ENCODE peak calls at places on chromosomes 7 and 10, in five cellular contexts. One of them, this sample, is unnamed.

GRCh38 chr7:111014074-111014473 is 76.9 kb upstream of the LRRN3 start:
- DNase-seq in H1: no peak
- DNase-seq in K562: no peak
- DNase-seq in HepG2: no peak
- DNase-seq in GM12878: no peak
- DNase-seq in this sample: no peak

GRCh38 chr7:127632276-127632910 is 14.5 kb upstream of the PAX4 start:
- DNase-seq in H1: no peak
- DNase-seq in K562: no peak
- DNase-seq in HepG2: no peak
- DNase-seq in GM12878: no peak
- DNase-seq in this sample: no peak

GRCh38 chr10:19493917-19494316 is 322.3 kb upstream of the PLXDC2 start:
- DNase-seq in H1: no peak
- DNase-seq in K562: no peak
- DNase-seq in HepG2: no peak
- DNase-seq in GM12878: no peak
- DNase-seq in this sample: no peak

GRCh38 chr7:116828281-116828680 is 34.1 kb upstream of the CAPZA2 start:
- DNase-seq in H1: no peak
- DNase-seq in K562: no peak
- DNase-seq in HepG2: no peak
- DNase-seq in GM12878: no peak
- DNase-seq in this sample: no peak

GRCh38 chr7:120273476-120273975 is 551 bp downstream of the KCND2 start:
- DNase-seq in H1: no peak
- DNase-seq in K562: no peak
- DNase-seq in HepG2: peak; percentile 0
- DNase-seq in GM12878: peak; percentile 15
- DNase-seq in this sample: no peak

GRCh38 chr10:97131702-97132101 is 54.1 kb downstream of the SLIT1 start:
- DNase-seq in H1: no peak
- DNase-seq in K562: no peak
- DNase-seq in HepG2: no peak
- DNase-seq in GM12878: no peak
- DNase-seq in this sample: no peak

GRCh38 chr10:62638062-62638477 is 166.4 kb upstream of the ADO start:
- DNase-seq in H1: no peak
- DNase-seq in K562: no peak
- DNase-seq in HepG2: no peak
- DNase-seq in GM12878: peak; percentile 77
- DNase-seq in this sample: no peak

GRCh38 chr10:52128056-52128683 is 185.9 kb upstream of the DKK1 start:
- DNase-seq in H1: no peak
- DNase-seq in K562: no peak
- DNase-seq in HepG2: no peak
- DNase-seq in GM12878: no peak
- DNase-seq in this sample: no peak

GRCh38 chr7:26156454-26157365 is 4.7 kb downstream of the NFE2L3 start:
- DNase-seq in H1: no peak
- DNase-seq in K562: peak; percentile 19
- DNase-seq in HepG2: peak; percentile 81
- DNase-seq in GM12878: peak; percentile 84
- DNase-seq in this sample: peak; percentile 28

GRCh38 chr7:134795231-134795630 is 15.8 kb downstream of the CALD1 start:
- DNase-seq in H1: no peak
- DNase-seq in K562: no peak
- DNase-seq in HepG2: no peak
- DNase-seq in GM12878: no peak
- DNase-seq in this sample: no peak

GRCh38 chr7:92808006-92808405 is 28.4 kb downstream of the CDK6 start:
- DNase-seq in H1: no peak
- DNase-seq in K562: no peak
- DNase-seq in HepG2: no peak
- DNase-seq in GM12878: no peak
- DNase-seq in this sample: no peak

GRCh38 chr7:151987748-151988529 is 31.7 kb downstream of the GALNTL5 start:
- DNase-seq in H1: peak; percentile 19
- DNase-seq in K562: no peak
- DNase-seq in HepG2: no peak
- DNase-seq in GM12878: no peak
- DNase-seq in this sample: no peak

GRCh38 chr7:44796034-44796503 is 412 bp upstream of the PPIA start:
- DNase-seq in H1: peak; percentile 23
- DNase-seq in K562: no peak
- DNase-seq in HepG2: peak; percentile 53
- DNase-seq in GM12878: no peak
- DNase-seq in this sample: peak; percentile 16

GRCh38 chr10:29746080-29746797 is 111.5 kb upstream of the SVIL start:
- DNase-seq in H1: no peak
- DNase-seq in K562: no peak
- DNase-seq in HepG2: no peak
- DNase-seq in GM12878: no peak
- DNase-seq in this sample: no peak

GRCh38 chr7:98051118-98051744 is 55.4 kb upstream of the LMTK2 start:
- DNase-seq in H1: peak; percentile 71
- DNase-seq in K562: peak; percentile 79
- DNase-seq in HepG2: peak; percentile 10
- DNase-seq in GM12878: no peak
- DNase-seq in this sample: peak; percentile 58

GRCh38 chr10:122239578-122240257 is 31.4 kb upstream of the BTBD16 start:
- DNase-seq in H1: no peak
- DNase-seq in K562: no peak
- DNase-seq in HepG2: no peak
- DNase-seq in GM12878: no peak
- DNase-seq in this sample: no peak

GRCh38 chr7:137875746-137876145 is 29.0 kb upstream of the DGKI start:
- DNase-seq in H1: no peak
- DNase-seq in K562: no peak
- DNase-seq in HepG2: no peak
- DNase-seq in GM12878: no peak
- DNase-seq in this sample: no peak

GRCh38 chr10:29446327-29446726 is 157.5 kb downstream of the LYZL1 start:
- DNase-seq in H1: no peak
- DNase-seq in K562: no peak
- DNase-seq in HepG2: no peak
- DNase-seq in GM12878: no peak
- DNase-seq in this sample: no peak

GRCh38 chr7:50864694-50865093 is 82.0 kb upstream of the GRB10 start:
- DNase-seq in H1: no peak
- DNase-seq in K562: no peak
- DNase-seq in HepG2: no peak
- DNase-seq in GM12878: no peak
- DNase-seq in this sample: no peak

GRCh38 chr7:123727071-123727837 is 21.5 kb downstream of the WASL start:
- DNase-seq in H1: no peak
- DNase-seq in K562: no peak
- DNase-seq in HepG2: peak; percentile 53
- DNase-seq in GM12878: no peak
- DNase-seq in this sample: no peak

GRCh38 chr10:62095341-62096071 is 173.1 kb downstream of the RTKN2 start:
- DNase-seq in H1: no peak
- DNase-seq in K562: no peak
- DNase-seq in HepG2: peak; percentile 94
- DNase-seq in GM12878: no peak
- DNase-seq in this sample: no peak

GRCh38 chr7:4119848-4120247 is 562.2 kb upstream of the FOXK1 start:
- DNase-seq in H1: no peak
- DNase-seq in K562: no peak
- DNase-seq in HepG2: no peak
- DNase-seq in GM12878: no peak
- DNase-seq in this sample: no peak

GRCh38 chr7:129774871-129775694 is 163.6 kb downstream of the NRF1 start:
- DNase-seq in H1: no peak
- DNase-seq in K562: no peak
- DNase-seq in HepG2: no peak
- DNase-seq in GM12878: no peak
- DNase-seq in this sample: no peak

GRCh38 chr10:369441-370221 is 234.4 kb downstream of the ZMYND11 start:
- DNase-seq in H1: no peak
- DNase-seq in K562: no peak
- DNase-seq in HepG2: no peak
- DNase-seq in GM12878: no peak
- DNase-seq in this sample: no peak

GRCh38 chr10:31606841-31607240 is 287.8 kb downstream of the ZEB1 start:
- DNase-seq in H1: no peak
- DNase-seq in K562: no peak
- DNase-seq in HepG2: no peak
- DNase-seq in GM12878: no peak
- DNase-seq in this sample: no peak
- H3K4me3 ChIP-seq in H1: no peak overlapping the region
- H3K4me3 ChIP-seq in K562: no peak overlapping the region
- H3K4me3 ChIP-seq in HepG2: no peak overlapping the region
- H3K4me3 ChIP-seq in GM12878: no peak overlapping the region
- H3K4me3 ChIP-seq in this sample: no peak overlapping the region

GRCh38 chr7:114574384-114574783 is 159.8 kb downstream of the FOXP2 start:
- DNase-seq in H1: no peak
- DNase-seq in K562: no peak
- DNase-seq in HepG2: no peak
- DNase-seq in GM12878: no peak
- DNase-seq in this sample: no peak
- TF ChIP-seq ATF3 in H1: no peak
- TF ChIP-seq ATF3 in K562: no peak
- TF ChIP-seq ATF3 in HepG2: no peak
- TF ChIP-seq ATF3 in GM12878: no peak
- TF ChIP-seq ATF3 in this sample: no peak

GRCh38 chr10:73772280-73773151 is 9.3 kb upstream of the CHCHD1 start:
- DNase-seq in H1: no peak
- DNase-seq in K562: peak; percentile 91
- DNase-seq in HepG2: peak; percentile 41
- DNase-seq in GM12878: peak; percentile 48
- DNase-seq in this sample: peak; percentile 52
- TF ChIP-seq POLR2A in H1: no peak
- TF ChIP-seq POLR2A in K562: peak; percentile 97
- TF ChIP-seq POLR2A in HepG2: peak; percentile 79
- TF ChIP-seq POLR2A in GM12878: peak; percentile 79
- TF ChIP-seq POLR2A in this sample: peak; percentile 49

GRCh38 chr7:20784311-20785210 is 2.1 kb downstream of the SP8 start:
- DNase-seq in H1: no peak
- DNase-seq in K562: no peak
- DNase-seq in HepG2: no peak
- DNase-seq in GM12878: no peak
- DNase-seq in this sample: no peak
- H3K4me3 ChIP-seq in H1: peak overlapping the region; percentile 61
- H3K4me3 ChIP-seq in K562: peak overlapping the region; percentile 68
- H3K4me3 ChIP-seq in HepG2: peak overlapping the region; percentile 17
- H3K4me3 ChIP-seq in GM12878: no peak overlapping the region
- H3K4me3 ChIP-seq in this sample: no peak overlapping the region

DNA sequence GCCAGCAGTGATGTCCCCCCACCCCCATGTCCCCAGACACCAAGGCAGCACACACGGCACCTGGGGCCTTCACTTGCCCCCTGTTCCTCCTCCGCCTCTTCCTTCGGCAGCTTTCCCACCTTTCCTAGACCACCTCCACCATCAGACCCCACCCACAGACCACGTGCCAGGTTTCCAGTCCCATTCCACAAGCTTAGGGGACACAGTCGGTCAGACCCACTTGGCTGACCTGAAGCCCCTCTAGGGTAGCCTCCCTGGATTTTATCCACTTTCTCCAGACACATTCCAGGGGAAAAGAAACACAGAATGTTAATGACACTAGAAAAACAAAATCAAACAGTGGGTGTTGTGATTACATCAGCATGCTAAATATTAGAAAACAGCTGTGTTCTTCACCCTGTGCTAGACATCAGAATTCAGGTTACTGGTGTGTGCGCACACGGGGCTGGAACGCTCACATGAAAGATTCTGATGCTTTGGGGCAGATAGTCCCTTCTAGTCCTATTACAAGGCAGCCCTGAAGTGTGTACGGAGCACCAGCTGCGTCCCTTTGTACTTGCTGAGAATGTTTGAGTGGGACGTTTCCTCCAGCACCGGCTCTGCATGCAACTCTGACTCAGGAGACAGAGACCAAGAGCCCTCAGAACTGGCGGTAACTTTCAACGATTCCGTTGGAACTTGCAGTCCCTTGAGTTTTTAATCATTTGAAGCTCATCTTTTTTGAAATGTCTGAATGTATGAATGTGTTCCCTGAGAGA is 75.5 kb upstream of the PPP2R2D start:
- DNase-seq in H1: no peak
- DNase-seq in K562: no peak
- DNase-seq in HepG2: no peak
- DNase-seq in GM12878: no peak
- DNase-seq in this sample: no peak
- TF ChIP-seq ATF3 in H1: no peak
- TF ChIP-seq ATF3 in K562: no peak
- TF ChIP-seq ATF3 in HepG2: no peak
- TF ChIP-seq ATF3 in GM12878: no peak
- TF ChIP-seq ATF3 in this sample: no peak

GRCh38 chr7:27883726-27884125 is 143.8 kb downstream of the TAX1BP1 start:
- DNase-seq in H1: no peak
- DNase-seq in K562: no peak
- DNase-seq in HepG2: no peak
- DNase-seq in GM12878: no peak
- DNase-seq in this sample: no peak
- TF ChIP-seq POLR2A in H1: no peak
- TF ChIP-seq POLR2A in K562: no peak
- TF ChIP-seq POLR2A in HepG2: no peak
- TF ChIP-seq POLR2A in GM12878: no peak
- TF ChIP-seq POLR2A in this sample: no peak

DNA sequence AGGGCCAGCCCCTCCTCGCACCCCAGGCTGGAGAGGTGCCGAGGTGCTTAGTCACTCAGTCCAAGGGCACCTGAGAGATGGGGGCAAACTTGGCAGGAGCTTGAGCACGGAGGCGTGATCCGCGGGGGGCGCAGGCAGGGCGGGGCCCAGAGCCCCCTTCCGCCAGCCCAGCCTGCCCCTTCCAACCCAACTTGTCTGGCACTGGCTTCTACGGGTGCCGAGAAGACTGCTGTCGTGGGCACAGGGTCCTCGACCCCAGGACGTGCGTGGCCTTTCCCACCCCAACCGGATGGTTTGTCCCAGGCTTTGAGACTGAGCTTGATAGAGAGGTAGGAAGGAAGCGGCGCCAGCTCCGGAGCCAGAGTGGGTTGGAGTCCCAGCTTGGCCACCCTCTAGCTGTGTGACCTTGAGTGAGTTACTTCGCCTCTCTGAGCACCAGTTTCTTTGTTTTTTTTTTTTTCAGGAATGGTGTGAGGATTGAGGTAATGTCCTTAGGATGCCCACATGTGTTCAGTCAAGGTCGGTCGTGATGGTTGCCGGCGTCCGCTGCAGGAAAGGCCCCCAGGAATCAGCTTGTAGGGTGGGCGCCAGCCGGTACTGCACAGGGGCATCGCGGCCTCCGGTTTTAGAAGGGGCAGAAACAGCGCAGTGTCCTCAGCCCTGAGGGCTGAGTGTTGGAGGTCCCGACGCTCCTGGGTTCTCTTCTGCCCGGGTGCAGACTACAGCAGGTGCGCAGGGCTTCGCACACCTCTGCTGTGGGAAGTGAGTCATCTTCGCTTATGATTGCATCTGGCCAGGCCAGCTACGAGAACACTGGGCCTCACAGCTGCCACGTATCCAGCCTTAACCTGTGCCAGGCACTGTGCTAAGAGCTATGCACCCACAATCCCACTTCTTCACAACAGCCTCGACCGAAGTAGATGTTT is 28.6 kb upstream of the VAX1 start:
- DNase-seq in H1: no peak
- DNase-seq in K562: no peak
- DNase-seq in HepG2: no peak
- DNase-seq in GM12878: no peak
- DNase-seq in this sample: no peak
- H3K4me3 ChIP-seq in H1: no peak overlapping the region
- H3K4me3 ChIP-seq in K562: no peak overlapping the region
- H3K4me3 ChIP-seq in HepG2: no peak overlapping the region
- H3K4me3 ChIP-seq in GM12878: no peak overlapping the region
- H3K4me3 ChIP-seq in this sample: no peak overlapping the region